ENCODE peak calls at places on chromosome 9, in five cellular contexts. R is H1, D is neuronal stem cell, M is mesenchymal stem cell, A is H9. E is an unnamed sample.

GRCh38 chr9:115981011-115981410 is 172.6 kb upstream of the PAPPA start:
- DNase-seq in R (no peak), D (no peak), M (no peak), A (no peak), E (no peak)

GRCh38 chr9:17578911-17579793 is at the start of gene SH3GL2:
- DNase-seq in R (peak; percentile 92), D (peak; percentile 59), M (peak; percentile 15), A (peak; percentile 94), E (no peak)

GRCh38 chr9:81592890-81593271 is 96.5 kb downstream of the TLE1 start:
- DNase-seq in R (no peak), D (no peak), M (no peak), A (no peak), E (no peak)

GRCh38 chr9:114223564-114224246 is 68.4 kb downstream of the COL27A1 start:
- DNase-seq in R (no peak), D (no peak), M (peak; percentile 72), A (no peak), E (peak; percentile 26)

GRCh38 chr9:99389087-99390033 is 167.3 kb downstream of the SEC61B start:
- DNase-seq in R (no peak), D (no peak), M (no peak), A (no peak), E (peak; percentile 22)

GRCh38 chr9:116279230-116279629 is 125.6 kb downstream of the PAPPA start:
- DNase-seq in R (peak; percentile 68), D (peak; percentile 94), M (peak; percentile 80), A (peak; percentile 72), E (peak; percentile 84)

GRCh38 chr9:133844876-133845658 is 106.9 kb upstream of the SARDH start:
- DNase-seq in R (no peak), D (no peak), M (peak; percentile 78), A (no peak), E (peak; percentile 24)

GRCh38 chr9:33143241-33143642 is 23.9 kb downstream of the B4GALT1 start:
- DNase-seq in R (no peak), D (no peak), M (peak; percentile 92), A (no peak), E (peak; percentile 98)

GRCh38 chr9:7892975-7893374 is 93.4 kb upstream of the DMAC1 start:
- DNase-seq in R (no peak), D (no peak), M (no peak), A (no peak), E (peak; percentile 32)

GRCh38 chr9:136047775-136048559 is 47.1 kb downstream of the NACC2 start:
- DNase-seq in R (no peak), D (no peak), M (no peak), A (no peak), E (no peak)

GRCh38 chr9:77839459-77840140 is 191.5 kb upstream of the GNA14 start:
- DNase-seq in R (no peak), D (no peak), M (peak; percentile 52), A (no peak), E (no peak)

GRCh38 chr9:36442710-36443109 is 42.6 kb upstream of the RNF38 start:
- DNase-seq in R (no peak), D (no peak), M (no peak), A (no peak), E (no peak)

GRCh38 chr9:90827181-90827866 is 25.7 kb downstream of the SYK start:
- DNase-seq in R (peak; percentile 28), D (no peak), M (no peak), A (peak; percentile 20), E (peak; percentile 27)

GRCh38 chr9:134131471-134132207 is 4.2 kb upstream of the WDR5 start:
- DNase-seq in R (no peak), D (no peak), M (no peak), A (no peak), E (no peak)

GRCh38 chr9:5922192-5922591 is 31.5 kb downstream of the MLANA start:
- DNase-seq in R (no peak), D (no peak), M (no peak), A (no peak), E (no peak)

GRCh38 chr9:92715488-92716231 is 45.7 kb upstream of the IPPK start:
- DNase-seq in R (peak; percentile 30), D (no peak), M (no peak), A (no peak), E (no peak)

GRCh38 chr9:75699017-75699416 is 191.5 kb upstream of the PCSK5 start:
- DNase-seq in R (no peak), D (no peak), M (no peak), A (no peak), E (no peak)

GRCh38 chr9:12774861-12775367 is at the start of gene LURAP1L:
- DNase-seq in R (peak; percentile 53), D (peak; percentile 49), M (peak; percentile 84), A (peak; percentile 53), E (peak; percentile 75)

GRCh38 chr9:8143677-8144076 is 344.1 kb upstream of the DMAC1 start:
- DNase-seq in R (no peak), D (no peak), M (no peak), A (no peak), E (no peak)

GRCh38 chr9:137454506-137455360 is 4.4 kb downstream of the NSMF start:
- DNase-seq in R (no peak), D (peak; percentile 69), M (peak; percentile 39), A (peak; percentile 84), E (no peak)

GRCh38 chr9:33132249-33132772 is 34.8 kb downstream of the B4GALT1 start:
- DNase-seq in R (no peak), D (no peak), M (peak; percentile 88), A (no peak), E (peak; percentile 62)

GRCh38 chr9:36151306-36152210 is 15.0 kb downstream of the GLIPR2 start:
- DNase-seq in R (no peak), D (no peak), M (peak; percentile 87), A (no peak), E (peak; percentile 43)

GRCh38 chr9:2622361-2623045 is 916 bp downstream of the VLDLR start:
- DNase-seq in R (peak; percentile 55), D (peak; percentile 29), M (peak; percentile 33), A (peak; percentile 39), E (peak; percentile 58)

GRCh38 chr9:95772320-95773060 is 103.0 kb upstream of the ERCC6L2 start:
- DNase-seq in R (peak; percentile 64), D (peak; percentile 53), M (peak; percentile 88), A (peak; percentile 68), E (peak; percentile 6)

GRCh38 chr9:114026335-114026734 is 51.8 kb downstream of the AMBP start:
- DNase-seq in R (peak; percentile 23), D (no peak), M (no peak), A (no peak), E (no peak)

GRCh38 chr9:91221332-91221731 is 140.4 kb downstream of the AUH start:
- DNase-seq in R (no peak), D (no peak), M (peak; percentile 46), A (no peak), E (no peak)

GRCh38 chr9:122791872-122792669 is 3.3 kb downstream of the OR5C1 start:
- DNase-seq in R (no peak), D (no peak), M (no peak), A (no peak), E (no peak)

GRCh38 chr9:35533398-35533797 is 43.5 kb downstream of the RUSC2 start:
- DNase-seq in R (no peak), D (no peak), M (no peak), A (no peak), E (no peak)

GRCh38 chr9:83544002-83544698 is 5.9 kb upstream of the FRMD3 start:
- DNase-seq in R (no peak), D (no peak), M (peak; percentile 68), A (peak; percentile 52), E (peak; percentile 59)

GRCh38 chr9:107481035-107481434 is 8.5 kb downstream of the KLF4 start:
- DNase-seq in R (no peak), D (no peak), M (no peak), A (no peak), E (peak; percentile 31)

GRCh38 chr9:92558612-92559374 is 23.0 kb upstream of the ECM2 start:
- DNase-seq in R (no peak), D (no peak), M (no peak), A (no peak), E (no peak)

GRCh38 chr9:86892576-86892975 is 54.7 kb downstream of the GAS1 start:
- DNase-seq in R (no peak), D (no peak), M (no peak), A (no peak), E (peak; percentile 70)

GRCh38 chr9:2720179-2720654 is 2.9 kb downstream of the KCNV2 start:
- DNase-seq in R (no peak), D (no peak), M (no peak), A (no peak), E (no peak)

GRCh38 chr9:107286057-107286456 is 3.0 kb downstream of the RAD23B start:
- DNase-seq in R (no peak), D (no peak), M (peak; percentile 60), A (no peak), E (no peak)

GRCh38 chr9:134541373-134541747 is 100.2 kb upstream of the COL5A1 start:
- DNase-seq in R (no peak), D (no peak), M (no peak), A (no peak), E (no peak)

GRCh38 chr9:14366071-14366470 is 52.1 kb upstream of the NFIB start:
- DNase-seq in R (no peak), D (no peak), M (no peak), A (no peak), E (no peak)

GRCh38 chr9:79662553-79662956 is 90.8 kb downstream of the TLE4 start:
- DNase-seq in R (no peak), D (peak; percentile 88), M (peak; percentile 39), A (no peak), E (no peak)
- H3K4me2 ChIP-seq in R (peak overlapping the region; percentile 45), D (no peak overlapping the region), M (no peak overlapping the region), A (peak overlapping the region; percentile 23), E (no peak overlapping the region)

DNA sequence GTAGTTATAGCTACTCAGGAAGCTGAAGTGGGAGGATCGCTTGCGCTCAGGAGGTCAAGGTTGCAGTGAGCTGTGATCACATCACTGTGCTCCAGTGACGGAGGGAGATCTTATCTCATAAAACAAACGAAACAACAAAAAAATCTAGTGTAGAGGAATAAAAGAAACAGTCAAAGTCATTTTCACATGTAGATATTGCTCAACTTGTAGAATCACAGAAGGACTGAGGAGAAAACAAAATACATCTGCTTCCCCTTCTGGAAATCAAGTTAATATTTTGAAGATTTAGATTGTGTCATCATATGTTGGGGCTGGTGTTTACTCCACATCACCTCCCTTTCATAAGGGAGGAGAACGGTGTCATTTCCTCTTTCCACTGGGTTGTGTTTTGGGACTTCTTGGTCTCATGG is 8.2 kb upstream of the SLC46A2 start:
- DNase-seq in R (no peak), D (no peak), M (no peak), A (no peak), E (no peak)
- H2BK12ac ChIP-seq in R (no peak overlapping the region), D (no peak overlapping the region), M (no peak overlapping the region), A (no peak overlapping the region), E (no peak overlapping the region)

GRCh38 chr9:131959887-131960286 is 119.8 kb downstream of the MED27 start:
- DNase-seq in R (no peak), D (no peak), M (no peak), A (no peak), E (no peak)
- H3K4me2 ChIP-seq in R (no peak overlapping the region), D (no peak overlapping the region), M (no peak overlapping the region), A (no peak overlapping the region), E (no peak overlapping the region)

DNA sequence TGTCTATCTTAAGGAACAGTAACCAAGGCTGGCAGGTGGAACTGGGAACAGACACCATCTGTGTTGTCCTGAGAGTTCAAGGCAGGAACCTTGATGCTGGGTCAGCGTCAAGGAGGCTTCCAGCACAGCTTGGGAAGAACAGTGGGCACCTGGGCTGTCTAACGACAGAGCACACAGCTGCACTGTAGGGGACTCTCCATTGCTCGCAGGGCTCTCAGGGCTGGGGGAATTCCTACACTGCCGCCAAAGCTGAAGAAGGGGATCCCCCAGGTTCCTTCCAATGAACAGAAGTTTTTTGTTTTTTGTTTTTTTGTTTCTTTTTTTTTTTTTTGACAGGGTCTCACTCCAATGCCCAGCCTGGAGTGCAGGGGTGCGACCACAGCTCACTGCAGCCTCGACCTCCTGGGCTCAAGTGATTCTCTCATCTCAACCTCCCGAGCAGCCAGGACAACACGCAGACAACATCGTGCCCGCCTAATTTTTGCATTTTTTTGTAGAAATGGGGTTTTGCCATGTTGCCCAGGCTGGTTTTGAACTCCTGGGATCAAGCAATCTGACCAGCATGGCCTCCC is 81.9 kb downstream of the PTPN3 start:
- DNase-seq in R (no peak), D (no peak), M (no peak), A (no peak), E (no peak)
- H2BK12ac ChIP-seq in R (no peak overlapping the region), D (no peak overlapping the region), M (no peak overlapping the region), A (no peak overlapping the region), E (no peak overlapping the region)